ENCODE peak calls at places on chromosome 6, in seven cellular contexts. I is mucosa of descending colon; J is hepatocyte; F is CD8-positive, alpha-beta T cell; Q is GM23338; P is mesendoderm; N is tibial nerve. L is an unnamed sample. For H3K4me1, the result is how much of the 10 kb centered on the place peaks cover.

GRCh38 chr6:149963212-149963461 is 606 bp upstream of the ULBP1 start:
- DNase-seq in I (no peak), J (no peak), F (no peak), Q (peak), P (peak), N (no peak), L (peak)

GRCh38 chr6:18410412-18410811 is 23.3 kb downstream of the RNF144B start:
- DNase-seq in I (no peak), J (no peak), F (no peak), Q (no peak), P (no peak), N (no peak), L (no peak)

GRCh38 chr6:38404900-38405556 is 234.7 kb downstream of the BTBD9 start:
- DNase-seq in I (no peak), J (peak), F (no peak), Q (no peak), P (no peak), N (no peak), L (no peak)

GRCh38 chr6:160133441-160134336 is 12.1 kb downstream of the SLC22A1 start:
- DNase-seq in I (peak), J (no peak), F (no peak), Q (peak), P (no peak), N (no peak), L (no peak)

GRCh38 chr6:149834513-149835481 is 29.4 kb downstream of the LRP11 start:
- DNase-seq in I (no peak), J (peak), F (peak), Q (peak), P (peak), N (peak), L (peak)

GRCh38 chr6:112311950-112312547 is 35.1 kb upstream of the RFPL4B start:
- DNase-seq in I (no peak), J (peak), F (peak), Q (peak), P (peak), N (no peak), L (no peak)

GRCh38 chr6:125952764-125953501 is 3.6 kb upstream of the HINT3 start:
- DNase-seq in I (no peak), J (peak), F (no peak), Q (peak), P (peak), N (no peak), L (no peak)

GRCh38 chr6:133340557-133340956 is 99.4 kb downstream of the EYA4 start:
- DNase-seq in I (no peak), J (no peak), F (no peak), Q (no peak), P (peak), N (no peak), L (no peak)

GRCh38 chr6:165987483-165988305 is 180.0 kb downstream of the TBXT start:
- DNase-seq in I (peak), J (peak), F (no peak), Q (peak), P (peak), N (peak), L (no peak)

GRCh38 chr6:44849829-44850228 is 462.3 kb downstream of the CDC5L start:
- DNase-seq in I (no peak), J (no peak), F (no peak), Q (no peak), P (no peak), N (no peak), L (no peak)

GRCh38 chr6:42314571-42314950 is 96.9 kb upstream of the MRPS10 start:
- DNase-seq in I (no peak), J (no peak), F (no peak), Q (no peak), P (peak), N (no peak), L (no peak)

GRCh38 chr6:153790881-153791473 is 248.1 kb upstream of the OPRM1 start:
- DNase-seq in I (no peak), J (peak), F (no peak), Q (peak), P (peak), N (no peak), L (no peak)

GRCh38 chr6:14922306-14922705 is 323.6 kb upstream of the JARID2 start:
- DNase-seq in I (no peak), J (no peak), F (no peak), Q (peak), P (peak), N (no peak), L (no peak)
- H3K4me3 ChIP-seq in I (no peak), J (no peak), F (no peak), Q (no peak), P (no peak), N (no peak), L (no peak)

DNA sequence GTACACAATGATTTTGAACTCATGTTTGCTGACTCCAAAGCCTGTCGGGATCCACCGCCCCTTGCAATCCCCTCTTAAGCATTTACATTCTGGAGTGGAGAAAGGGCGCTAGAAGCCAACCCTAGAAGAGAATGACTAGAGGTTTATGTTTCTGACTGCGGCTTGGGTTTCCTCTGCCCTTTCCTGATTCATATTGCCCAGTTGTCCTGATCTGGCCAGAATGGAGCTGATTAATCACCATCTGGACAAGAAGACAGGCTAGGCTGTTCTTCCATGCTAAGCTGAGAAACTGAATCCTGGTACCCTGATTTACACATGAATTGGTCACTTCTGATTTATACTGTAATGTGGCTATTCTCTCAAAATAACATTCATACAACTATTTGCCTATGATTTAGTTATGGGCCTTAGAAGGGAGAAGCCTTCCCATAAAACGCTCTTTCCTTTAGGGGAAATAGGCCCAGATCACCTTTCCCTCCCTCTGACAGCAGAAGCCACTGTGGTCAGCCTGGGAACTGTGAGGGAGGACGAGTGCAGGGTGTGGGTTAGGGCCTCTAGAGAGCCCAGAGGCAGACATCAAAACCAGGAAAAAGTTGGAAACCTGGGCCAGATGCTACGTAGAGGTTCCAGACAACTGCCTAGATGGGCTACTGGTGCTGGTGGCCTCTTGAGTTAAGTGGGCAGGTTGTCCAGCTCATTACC is 199.2 kb upstream of the PRDM1 start:
- DNase-seq in I (no peak), J (no peak), F (no peak), Q (no peak), P (no peak), N (no peak), L (no peak)
- H3K4me1 ChIP-seq in I (under half), J (under half), F (under half), Q (under half), P (under half), N (under half), L (under half)

GRCh38 chr6:170043150-170043819 is 247.6 kb downstream of the DLL1 start:
- DNase-seq in I (peak), J (no peak), F (no peak), Q (no peak), P (no peak), N (no peak), L (no peak)

GRCh38 chr6:170042596-170043118 is 248.2 kb downstream of the DLL1 start:
- DNase-seq in I (peak), J (no peak), F (no peak), Q (no peak), P (no peak), N (no peak), L (no peak)

GRCh38 chr6:170041526-170041925 is 249.4 kb downstream of the DLL1 start:
- DNase-seq in I (no peak), J (no peak), F (no peak), Q (no peak), P (no peak), N (no peak), L (no peak)

GRCh38 chr6:170040906-170041305 is 250.0 kb downstream of the DLL1 start:
- DNase-seq in I (no peak), J (no peak), F (no peak), Q (no peak), P (no peak), N (no peak), L (no peak)

GRCh38 chr6:170042086-170042485 is 248.8 kb downstream of the DLL1 start:
- DNase-seq in I (no peak), J (no peak), F (no peak), Q (no peak), P (no peak), N (no peak), L (no peak)
- H3K4me3 ChIP-seq in I (no peak), J (no peak), F (no peak), Q (no peak), P (no peak), N (no peak), L (no peak)

GRCh38 chr6:36822506-36823269 is 16.6 kb downstream of the CPNE5 start:
- DNase-seq in I (no peak), J (no peak), F (no peak), Q (no peak), P (no peak), N (no peak), L (no peak)

GRCh38 chr6:36824262-36824661 is 15.0 kb downstream of the CPNE5 start:
- DNase-seq in I (no peak), J (no peak), F (no peak), Q (no peak), P (no peak), N (no peak), L (no peak)

GRCh38 chr6:36823421-36824096 is 15.7 kb downstream of the CPNE5 start:
- DNase-seq in I (no peak), J (no peak), F (no peak), Q (no peak), P (no peak), N (no peak), L (no peak)

GRCh38 chr6:36820700-36821580 is 18.3 kb downstream of the CPNE5 start:
- DNase-seq in I (no peak), J (peak), F (no peak), Q (peak), P (peak), N (no peak), L (no peak)

DNA sequence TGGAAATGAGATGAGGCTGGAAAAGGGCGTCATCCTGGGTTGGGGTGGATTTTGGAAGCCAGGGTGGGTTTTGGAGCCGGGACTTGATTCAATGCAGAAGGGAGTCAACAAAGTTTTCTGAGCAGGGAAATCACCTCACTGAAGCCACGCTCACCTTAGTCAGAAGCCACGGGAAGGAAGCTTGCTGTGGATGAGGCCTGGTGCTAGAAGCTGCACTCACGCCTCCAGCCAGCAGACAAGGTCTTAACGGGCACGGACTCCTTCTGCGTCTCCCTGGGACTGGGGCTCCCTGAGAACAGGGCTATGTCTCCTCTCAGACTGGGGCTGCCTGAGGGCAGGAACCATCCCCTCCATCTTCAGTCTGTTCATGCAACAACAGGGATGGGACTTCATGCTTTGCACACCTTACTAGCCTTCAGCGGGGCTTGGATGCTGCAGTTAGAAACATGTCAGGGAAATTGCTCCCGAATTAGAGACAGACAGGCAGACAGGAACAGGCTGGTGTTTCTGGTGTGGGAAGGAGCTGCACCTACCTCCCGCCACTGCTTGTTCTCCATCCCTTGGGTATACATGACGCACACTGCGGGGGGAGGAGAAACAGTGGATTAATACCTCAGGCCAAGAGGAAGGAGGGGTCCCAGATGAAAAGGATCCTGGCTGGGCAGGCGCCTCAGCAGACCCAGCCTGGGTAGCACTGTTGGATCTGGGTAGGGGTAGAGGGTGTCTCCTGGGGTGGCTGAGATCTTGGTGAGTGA is 17.5 kb downstream of the CPNE5 start:
- DNase-seq in I (no peak), J (no peak), F (no peak), Q (no peak), P (no peak), N (no peak), L (no peak)
- H3K4me1 ChIP-seq in I (under half), J (under half), F (under half), Q (under half), P (under half), N (under half), L (under half)

GRCh38 chr6:6808915-6809314 is 220.4 kb downstream of the LY86 start:
- DNase-seq in I (no peak), J (no peak), F (no peak), Q (no peak), P (no peak), N (no peak), L (no peak)

GRCh38 chr6:6808343-6808742 is 219.8 kb downstream of the LY86 start:
- DNase-seq in I (no peak), J (no peak), F (no peak), Q (no peak), P (no peak), N (no peak), L (no peak)

GRCh38 chr6:6812427-6812826 is 223.9 kb downstream of the LY86 start:
- DNase-seq in I (no peak), J (no peak), F (no peak), Q (no peak), P (no peak), N (no peak), L (no peak)

GRCh38 chr6:6811151-6812002 is 222.9 kb downstream of the LY86 start:
- DNase-seq in I (no peak), J (peak), F (peak), Q (peak), P (peak), N (peak), L (peak)

GRCh38 chr6:6810727-6811126 is 222.2 kb downstream of the LY86 start:
- DNase-seq in I (no peak), J (no peak), F (no peak), Q (no peak), P (no peak), N (no peak), L (no peak)
- H3K4me3 ChIP-seq in I (no peak), J (no peak), F (peak), Q (no peak), P (no peak), N (peak), L (peak)

GRCh38 chr6:158817298-158818007 is 1.7 kb downstream of the EZR start:
- DNase-seq in I (peak), J (peak), F (no peak), Q (peak), P (peak), N (peak), L (peak)
- H3K4me1 ChIP-seq in I (under half), J (under half), F (under half), Q (under half), P (under half), N (under half), L (under half)

L was measured in colonic mucosa.